ENCODE peak calls at places on chromosomes 11 and 22, in nine cellular contexts. Q is fibroblast of gingiva; T is H54; J is activated CD4-positive, alpha-beta T cell treated with anti-CD3 and anti-CD28 coated beads for 1 hour; A is lower leg skin; F is left cardiac atrium; R is NCI-H526 treated with DMSO at 0.1 percent for 48 hours; H is suprapubic skin; V is ureter. U is an unnamed sample.

GRCh38 chr22:44180706-44181032 is at the start of gene PARVG:
- DNase-seq in F (no peak), R (no peak), A (no peak), J (no peak), T (no peak), Q (no peak), V (no peak), H (no peak), U (no peak)

GRCh38 chr11:120682026-120682649 is 170.6 kb downstream of the GRIK4 start:
- DNase-seq in V (no peak), J (no peak), H (peak), T (no peak), R (no peak), A (no peak), F (no peak), Q (no peak), U (peak)

GRCh38 chr22:44133901-44134511 is 46.7 kb upstream of the PARVG start:
- DNase-seq in H (no peak), J (no peak), T (no peak), V (peak), R (no peak), A (no peak), Q (peak), F (peak), U (no peak)

GRCh38 chr11:79039122-79039521 is 401.7 kb downstream of the TENM4 start:
- DNase-seq in R (no peak), F (no peak), A (no peak), T (no peak), J (no peak), H (no peak), Q (no peak), V (no peak), U (peak)

GRCh38 chr22:35154937-35155387 is 89.0 kb downstream of the ISX start:
- DNase-seq in R (peak), H (no peak), F (peak), J (no peak), Q (peak), A (peak), T (no peak), V (peak), U (peak)

GRCh38 chr22:19137384-19138216 is 6.5 kb downstream of the TSSK2 start:
- DNase-seq in J (no peak), H (no peak), T (no peak), Q (no peak), A (no peak), F (no peak), R (no peak), V (no peak), U (no peak)

GRCh38 chr11:78656327-78656726 is 81.7 kb upstream of the NARS2 start:
- DNase-seq in F (no peak), Q (no peak), R (no peak), V (no peak), H (no peak), J (no peak), T (no peak), A (no peak), U (no peak)

GRCh38 chr22:20192293-20192971 is 41.6 kb upstream of the CCDC188 start:
- DNase-seq in V (no peak), A (no peak), H (no peak), F (no peak), T (no peak), Q (no peak), J (no peak), R (no peak), U (no peak)

GRCh38 chr11:9078113-9079041 is 13.0 kb downstream of the SCUBE2 start:
- DNase-seq in H (no peak), J (no peak), F (no peak), T (no peak), R (no peak), Q (no peak), V (no peak), A (no peak), U (no peak)

GRCh38 chr11:29333993-29334780 is 682.6 kb downstream of the KCNA4 start:
- DNase-seq in V (no peak), A (no peak), H (no peak), T (no peak), F (no peak), Q (peak), R (no peak), J (no peak), U (peak)

GRCh38 chr11:46047520-46047919 is 73.7 kb downstream of the PHF21A start:
- DNase-seq in F (no peak), A (no peak), J (no peak), H (no peak), T (no peak), Q (peak), V (no peak), R (peak), U (peak)

GRCh38 chr11:68116126-68116525 is 5.1 kb downstream of the CHKA start:
- DNase-seq in F (no peak), J (no peak), A (no peak), V (no peak), T (no peak), H (no peak), R (no peak), Q (no peak), U (no peak)

GRCh38 chr11:31764766-31765165 is 46.4 kb downstream of the PAX6 start:
- DNase-seq in T (no peak), H (no peak), V (no peak), F (no peak), Q (no peak), J (no peak), A (no peak), R (no peak), U (no peak)

GRCh38 chr11:122202951-122203456 is 87.0 kb upstream of the BLID start:
- DNase-seq in V (peak), H (peak), R (no peak), F (peak), A (peak), T (peak), J (no peak), Q (peak), U (peak)

GRCh38 chr22:42270512-42271190 is at the start of gene TCF20:
- DNase-seq in A (peak), R (peak), T (peak), V (peak), Q (peak), F (peak), J (peak), H (no peak), U (peak)